ENCODE peak calls at places on chromosome 18, in six cellular contexts. N is HCT116, O is K562, H is GM12878, C is H1, R is HepG2. T is an unnamed sample.

GRCh38 chr18:111292-112014 is 46.9 kb upstream of the USP14 start:
- DNase-seq in H (no peak), O (peak), C (peak), N (no peak), R (peak), T (peak)

GRCh38 chr18:69680128-69680527 is 267.5 kb downstream of the CD226 start:
- DNase-seq in H (no peak), R (no peak), C (no peak), O (no peak), N (no peak), T (no peak)

GRCh38 chr18:33579147-33579867 is 1.3 kb downstream of the ASXL3 start:
- DNase-seq in N (no peak), O (no peak), H (no peak), R (no peak), C (no peak), T (no peak)

GRCh38 chr18:744824-745597 is 32.6 kb upstream of the ENOSF1 start:
- DNase-seq in R (no peak), N (no peak), C (no peak), H (no peak), O (no peak), T (no peak)

GRCh38 chr18:78697446-78697845 is 282.2 kb upstream of the SALL3 start:
- DNase-seq in H (no peak), R (no peak), O (no peak), N (no peak), C (no peak), T (no peak)

GRCh38 chr18:22467760-22468553 is 50.2 kb upstream of the CTAGE1 start:
- DNase-seq in H (no peak), C (no peak), O (peak), N (peak), R (no peak), T (no peak)

GRCh38 chr18:25805939-25806338 is 284.5 kb downstream of the SS18 start:
- DNase-seq in H (no peak), O (no peak), N (no peak), C (no peak), R (no peak), T (no peak)

GRCh38 chr18:31101148-31102019 is 837 bp downstream of the DSC2 start:
- DNase-seq in N (no peak), H (no peak), C (no peak), R (peak), O (peak), T (peak)

DNA sequence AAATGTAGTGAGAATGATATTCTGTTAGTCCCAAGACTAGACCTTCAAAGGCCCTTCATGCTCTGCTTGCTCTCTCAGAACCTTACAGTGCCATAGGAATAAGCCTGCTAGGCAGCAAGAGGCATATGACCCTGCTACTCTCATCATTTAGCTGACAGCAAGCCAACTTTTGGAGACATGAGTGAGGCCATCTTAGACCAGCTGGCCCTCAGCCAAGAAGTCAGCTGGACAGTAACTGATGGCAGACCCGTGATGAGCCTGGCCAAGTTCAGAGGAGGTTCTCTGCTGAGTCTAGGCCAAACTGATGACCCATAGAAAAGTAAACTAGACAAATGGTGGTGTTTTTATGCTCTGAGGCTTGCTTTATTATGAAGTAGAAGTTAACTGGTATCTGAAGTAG is 82.6 kb downstream of the C18orf54 start:
- DNase-seq in C (no peak), O (no peak), R (no peak), N (no peak), H (no peak), T (no peak)
- TF ChIP-seq ATF3 in C (no peak), O (no peak), R (no peak), N (no peak), H (no peak), T (no peak)

GRCh38 chr18:44342946-44343345 is 337.7 kb upstream of the SETBP1 start:
- DNase-seq in R (no peak), H (no peak), C (no peak), N (no peak), O (no peak), T (no peak)

GRCh38 chr18:44343570-44343969 is 337.1 kb upstream of the SETBP1 start:
- DNase-seq in H (no peak), C (no peak), R (no peak), N (no peak), O (no peak), T (no peak)

GRCh38 chr18:44342167-44342566 is 338.5 kb upstream of the SETBP1 start:
- DNase-seq in O (no peak), N (no peak), R (no peak), C (no peak), H (no peak), T (no peak)

DNA sequence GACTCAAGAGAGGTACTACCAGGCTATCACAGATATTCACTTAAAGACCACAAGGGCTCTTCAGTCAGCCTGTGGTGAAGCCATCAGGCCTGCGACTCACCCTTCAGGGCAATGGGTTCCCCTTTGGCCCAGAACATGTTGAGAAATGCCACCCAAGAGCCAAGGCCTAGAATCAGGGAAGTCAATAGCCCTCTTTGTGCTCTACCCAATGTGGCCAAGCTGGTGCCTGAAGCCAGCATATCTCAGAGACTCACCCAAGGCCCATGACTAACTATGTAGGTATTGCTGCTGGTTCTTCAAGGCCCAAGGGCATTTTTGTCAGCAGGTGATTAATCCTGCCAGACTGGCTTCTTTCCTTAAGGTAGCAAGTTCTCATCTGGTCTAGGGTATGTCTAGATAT is 338.9 kb upstream of the SETBP1 start:
- DNase-seq in H (no peak), R (no peak), N (no peak), C (no peak), O (no peak), T (no peak)
- TF ChIP-seq ATF3 in H (no peak), R (no peak), N (no peak), C (no peak), O (no peak), T (no peak)

DNA sequence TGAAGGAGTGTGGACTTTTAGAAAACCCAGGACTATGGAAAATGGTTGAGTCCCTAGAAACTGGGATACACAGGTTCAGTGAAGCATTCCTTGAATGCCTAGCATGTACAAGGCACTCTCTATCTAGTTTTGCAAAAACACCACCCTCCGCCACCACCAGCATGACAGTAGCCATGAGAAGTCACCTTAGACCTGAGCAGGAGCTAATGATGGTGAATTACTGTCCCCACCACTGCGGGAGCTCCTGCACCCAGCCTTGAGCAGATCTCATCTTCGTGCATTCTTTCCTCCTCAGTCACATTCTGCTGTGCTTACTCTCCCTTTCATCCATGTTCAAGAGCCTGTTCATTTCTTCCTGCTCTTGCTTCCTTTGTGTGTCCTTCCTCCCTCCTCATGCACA is 86.2 kb upstream of the ZNF516 start:
- DNase-seq in H (no peak), N (no peak), C (no peak), O (no peak), R (no peak), T (no peak)
- TF ChIP-seq ATF3 in H (no peak), N (no peak), C (no peak), O (no peak), R (no peak), T (no peak)

DNA sequence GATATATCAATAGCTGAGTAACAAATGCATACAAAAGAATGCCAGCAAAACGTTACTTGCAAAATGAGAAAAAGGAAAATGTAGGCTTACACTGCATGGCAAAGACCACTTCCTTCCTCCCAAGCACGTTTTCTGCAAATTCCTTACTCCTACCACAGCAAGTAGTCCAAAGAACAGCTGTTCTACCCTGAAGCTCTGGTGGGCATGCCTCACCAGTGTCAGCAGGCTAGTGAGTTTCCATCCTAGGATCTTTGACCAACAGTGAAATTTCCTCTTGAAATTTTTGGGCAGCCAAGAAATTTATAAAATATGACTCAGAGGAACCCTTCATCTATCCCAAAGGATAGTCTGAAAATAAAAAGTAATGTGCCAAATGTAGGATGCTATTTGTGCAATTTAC is 123.9 kb downstream of the ZNF532 start:
- DNase-seq in R (no peak), H (no peak), C (no peak), O (no peak), N (no peak), T (no peak)
- TF ChIP-seq ATF3 in R (no peak), H (no peak), C (no peak), O (no peak), N (no peak), T (no peak)

DNA sequence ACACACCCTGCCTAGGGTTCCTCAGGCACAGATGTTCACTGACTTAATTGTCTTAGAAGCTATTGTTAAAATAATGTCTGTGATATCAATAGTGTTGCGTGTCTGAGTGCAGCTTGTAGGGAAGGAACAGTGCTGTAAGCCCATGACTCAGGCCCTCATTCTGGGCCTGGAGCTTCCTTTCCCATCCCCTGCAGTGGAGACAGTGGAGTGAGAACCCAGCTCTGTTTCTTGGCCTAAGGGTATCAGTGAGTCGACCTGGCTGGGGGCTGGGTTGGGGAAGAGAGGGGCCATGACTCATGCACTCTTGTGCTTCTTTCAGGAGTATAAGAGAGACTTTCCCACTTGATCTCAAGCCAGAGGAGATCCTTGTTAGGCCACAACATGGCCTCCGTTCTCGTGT is 106.8 kb downstream of the HRH4 start:
- DNase-seq in R (no peak), H (no peak), C (peak), N (no peak), O (no peak), T (no peak)
- TF ChIP-seq ATF3 in R (no peak), H (no peak), C (no peak), N (no peak), O (no peak), T (no peak)

T was measured in WTC11.